ENCODE peak calls at places on chromosome 10, in seven cellular contexts. N is CD8-positive, alpha-beta T cell; V is nephron progenitor cell; K is fibroblast of villous mesenchyme; G is body of pancreas; M is endothelial cell; O is psoas muscle. Q is an unnamed sample.

GRCh38 chr10:25504306-25504705 is 329.5 kb downstream of the GPR158 start:
- DNase-seq in N (no peak), V (no peak), K (no peak), G (no peak), M (no peak), O (no peak), Q (no peak)

GRCh38 chr10:78470267-78471103 is 436.8 kb downstream of the RPS24 start:
- DNase-seq in N (no peak), V (no peak), K (no peak), G (no peak), M (no peak), O (no peak), Q (no peak)

GRCh38 chr10:8581521-8582225 is 527.2 kb downstream of the GATA3 start:
- DNase-seq in N (no peak), V (no peak), K (no peak), G (no peak), M (no peak), O (no peak), Q (no peak)

GRCh38 chr10:79235765-79236755 is 111.2 kb upstream of the PPIF start:
- DNase-seq in N (no peak), V (no peak), K (no peak), G (no peak), M (no peak), O (no peak), Q (no peak)

GRCh38 chr10:133347636-133348517 is 704 bp downstream of the PRAP1 start:
- DNase-seq in N (no peak), V (no peak), K (no peak), G (no peak), M (no peak), O (no peak), Q (no peak)

GRCh38 chr10:107952649-107953589 is 788.4 kb upstream of the SORCS1 start:
- DNase-seq in N (no peak), V (no peak), K (no peak), G (no peak), M (no peak), O (no peak), Q (no peak)

GRCh38 chr10:497898-498451 is 191.5 kb downstream of the DIP2C start:
- DNase-seq in N (no peak), V (no peak), K (no peak), G (no peak), M (no peak), O (no peak), Q (no peak)

GRCh38 chr10:70546585-70546984 is 56.0 kb downstream of the PRF1 start:
- DNase-seq in N (no peak), V (no peak), K (peak), G (no peak), M (no peak), O (no peak), Q (no peak)

GRCh38 chr10:90347239-90347638 is 510.6 kb downstream of the HTR7 start:
- DNase-seq in N (no peak), V (no peak), K (no peak), G (no peak), M (no peak), O (no peak), Q (no peak)

GRCh38 chr10:110209399-110209925 is 2.1 kb downstream of the MXI1 start:
- DNase-seq in N (peak), V (peak), K (peak), G (peak), M (peak), O (peak), Q (peak)

GRCh38 chr10:73817826-73818225 is 6.4 kb upstream of the NDST2 start:
- DNase-seq in N (no peak), V (no peak), K (no peak), G (no peak), M (no peak), O (no peak), Q (no peak)

GRCh38 chr10:78338717-78339116 is 305.1 kb downstream of the RPS24 start:
- DNase-seq in N (no peak), V (no peak), K (no peak), G (no peak), M (no peak), O (no peak), Q (no peak)

GRCh38 chr10:16929067-16929466 is 111.8 kb upstream of the RSU1 start:
- DNase-seq in N (no peak), V (no peak), K (no peak), G (no peak), M (no peak), O (no peak), Q (no peak)

GRCh38 chr10:26479766-26480492 is 41.8 kb downstream of the APBB1IP start:
- DNase-seq in N (no peak), V (no peak), K (no peak), G (no peak), M (no peak), O (no peak), Q (no peak)

GRCh38 chr10:22606164-22606614 is 108.2 kb downstream of the PIP4K2A start:
- DNase-seq in N (no peak), V (no peak), K (peak), G (peak), M (no peak), O (no peak), Q (no peak)

GRCh38 chr10:60570272-60570865 is 180.7 kb upstream of the ANK3 start:
- DNase-seq in N (no peak), V (no peak), K (no peak), G (no peak), M (no peak), O (no peak), Q (no peak)

GRCh38 chr10:60570941-60571340 is 181.3 kb upstream of the ANK3 start:
- DNase-seq in N (no peak), V (no peak), K (no peak), G (no peak), M (no peak), O (no peak), Q (no peak)

GRCh38 chr10:60573342-60573741 is 183.7 kb upstream of the ANK3 start:
- DNase-seq in N (no peak), V (peak), K (no peak), G (no peak), M (no peak), O (no peak), Q (no peak)

GRCh38 chr10:60574388-60574787 is 184.7 kb upstream of the ANK3 start:
- DNase-seq in N (no peak), V (no peak), K (no peak), G (no peak), M (no peak), O (no peak), Q (no peak)

GRCh38 chr10:60572511-60573194 is 183.0 kb upstream of the ANK3 start:
- DNase-seq in N (no peak), V (peak), K (peak), G (peak), M (peak), O (no peak), Q (peak)
- TF ChIP-seq CTCF in N (no peak), V (no peak), K (no peak), G (no peak), M (no peak), O (no peak), Q (no peak)

GRCh38 chr10:56116684-56117083 is 244.4 kb downstream of the ZWINT start:
- DNase-seq in N (no peak), V (no peak), K (no peak), G (no peak), M (no peak), O (no peak), Q (no peak)
- TF ChIP-seq CTCF in N (no peak), V (peak), K (no peak), G (no peak), M (peak), O (no peak), Q (peak)

DNA sequence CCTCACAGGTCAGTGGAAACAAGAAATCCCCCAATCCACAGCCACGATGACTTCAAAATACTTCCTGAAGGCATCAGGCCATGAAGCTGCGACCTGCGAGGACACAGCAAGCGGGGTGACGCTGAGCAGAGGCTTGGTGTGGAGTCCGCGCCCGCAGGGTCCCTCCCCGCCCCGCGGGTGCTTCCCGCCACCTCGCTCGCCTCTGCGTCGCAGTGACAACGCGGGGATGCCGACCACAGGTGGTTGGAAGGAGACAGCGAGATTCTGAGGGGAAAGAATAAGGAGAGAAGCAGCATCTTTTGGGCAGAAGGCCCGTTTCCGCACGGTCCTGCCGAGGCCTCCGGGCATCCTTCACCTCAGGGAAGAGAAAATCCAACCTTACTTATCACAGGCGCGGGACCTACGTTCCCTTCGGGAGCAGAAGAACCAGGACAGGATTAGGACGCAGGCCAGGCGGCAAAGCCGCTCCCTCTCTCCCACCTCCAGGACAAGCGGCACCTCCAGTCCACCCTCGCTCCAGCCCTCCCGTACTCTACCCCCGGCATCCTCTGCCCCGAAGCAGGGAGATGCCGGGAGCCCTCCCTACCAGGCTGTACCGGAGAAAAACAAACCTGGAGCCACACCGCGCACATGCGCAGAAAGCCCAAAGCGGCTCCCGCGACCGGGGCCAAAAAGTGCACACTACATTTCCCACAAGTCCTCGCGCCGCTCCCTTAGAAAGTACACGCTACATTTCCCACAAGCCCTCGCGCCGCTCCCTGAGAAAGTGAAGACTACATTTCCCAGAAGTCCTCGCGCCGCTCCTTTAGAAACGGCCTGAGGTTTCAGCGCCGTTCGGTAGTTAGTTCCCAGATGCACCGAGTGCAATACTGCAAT is 85.9 kb downstream of the ZNF33B start:
- DNase-seq in N (peak), V (peak), K (peak), G (peak), M (peak), O (peak), Q (peak)
- TF ChIP-seq CTCF in N (no peak), V (no peak), K (no peak), G (no peak), M (no peak), O (no peak), Q (no peak)

DNA sequence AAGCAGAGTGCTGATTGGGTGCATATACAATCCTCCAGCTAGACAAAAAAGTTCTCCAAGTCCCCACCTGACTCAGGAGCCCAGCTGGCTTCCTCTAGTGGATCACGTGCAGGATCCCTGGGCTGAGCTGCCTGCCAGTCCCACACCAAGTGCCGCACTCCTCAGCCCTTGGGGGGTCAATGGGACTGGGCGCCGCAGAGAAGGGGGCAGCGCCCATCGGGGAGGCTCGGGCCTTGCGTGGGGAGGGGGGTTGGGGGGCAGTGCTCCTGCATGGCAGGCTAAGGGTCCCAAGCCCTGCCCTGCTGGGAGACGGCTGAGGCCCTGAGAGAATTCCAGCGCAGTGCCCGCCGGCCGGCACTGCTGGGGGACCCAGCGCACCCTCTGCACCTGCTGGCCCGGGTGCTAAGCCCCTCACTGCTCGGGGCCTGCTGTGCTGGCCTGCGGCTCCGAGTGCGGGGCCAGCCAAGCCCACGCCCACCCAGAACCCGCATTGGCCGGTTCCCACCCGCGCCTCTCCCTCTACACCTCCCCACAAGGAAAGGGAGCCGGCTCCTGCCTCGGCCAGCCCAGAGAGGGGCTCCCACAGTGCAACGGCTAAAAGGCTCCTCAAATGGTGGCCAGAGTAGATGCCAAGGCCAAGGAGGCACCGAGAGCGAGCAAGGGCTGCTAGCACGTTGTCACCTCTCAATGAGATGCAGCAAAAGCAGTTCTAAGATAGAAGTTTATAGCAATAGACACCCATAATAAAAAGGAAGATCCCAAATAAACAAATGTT is 274.3 kb upstream of the LRRTM3 start:
- DNase-seq in N (no peak), V (no peak), K (no peak), G (no peak), M (no peak), O (no peak), Q (no peak)
- TF ChIP-seq CTCF in N (no peak), V (no peak), K (no peak), G (no peak), M (no peak), O (no peak), Q (no peak)

DNA sequence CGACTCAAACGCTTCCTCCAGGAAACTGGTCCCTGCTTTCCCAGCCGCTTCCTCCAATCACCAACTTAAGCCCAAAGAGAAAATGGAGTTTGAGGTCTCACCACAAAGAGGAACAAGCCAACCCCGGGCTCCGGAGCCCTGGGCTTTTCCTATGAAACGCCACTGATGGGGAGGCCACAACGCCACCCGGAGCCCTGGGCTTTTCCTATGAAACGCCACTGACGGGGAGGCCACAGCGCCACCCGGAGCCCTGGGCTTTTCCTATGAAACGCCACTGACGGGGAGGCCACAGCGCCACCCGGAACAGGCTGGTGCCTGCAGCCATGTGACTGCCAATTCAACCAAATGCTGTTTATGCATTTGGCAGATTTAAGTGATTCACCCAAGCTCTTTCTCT is 45.8 kb downstream of the DPYSL4 start:
- DNase-seq in N (no peak), V (no peak), K (no peak), G (peak), M (no peak), O (no peak), Q (no peak)
- TF ChIP-seq CTCF in N (no peak), V (no peak), K (no peak), G (no peak), M (no peak), O (no peak), Q (no peak)

DNA sequence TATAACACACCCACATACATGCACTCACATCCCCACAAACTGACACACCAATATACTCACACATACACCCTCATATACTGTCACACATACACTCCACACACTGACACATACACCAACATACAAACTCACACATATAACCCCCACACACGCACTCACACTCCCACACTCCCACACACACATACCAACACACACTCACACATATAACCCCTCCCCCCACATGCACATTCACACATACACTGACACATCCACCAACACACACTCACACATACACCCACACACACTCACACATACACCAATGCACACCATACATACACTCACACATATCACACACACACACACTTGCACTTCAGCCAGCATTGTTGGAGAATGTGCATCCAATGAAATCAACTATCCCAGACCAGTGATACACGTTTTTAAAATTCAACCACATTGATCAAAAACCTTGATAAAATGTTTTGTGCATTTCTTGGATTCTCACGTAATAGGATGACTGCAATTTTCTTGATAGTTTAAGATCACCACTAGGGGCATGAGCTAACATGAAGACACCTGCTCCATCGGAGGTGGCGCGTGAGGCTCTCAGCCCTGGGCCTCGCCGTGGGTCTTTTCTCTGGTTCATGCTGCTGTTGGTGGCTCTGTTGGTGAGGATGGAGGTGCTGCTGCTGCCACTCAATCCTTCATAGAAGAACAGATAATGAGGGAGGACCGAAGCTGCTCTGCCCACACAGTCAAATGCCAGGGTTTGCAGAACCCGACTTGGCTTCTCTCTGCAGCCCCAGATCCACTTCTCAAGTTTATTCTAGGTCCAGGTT is 32.1 kb upstream of the CHST15 start:
- DNase-seq in N (no peak), V (no peak), K (peak), G (no peak), M (no peak), O (no peak), Q (no peak)
- TF ChIP-seq CTCF in N (peak), V (peak), K (peak), G (no peak), M (peak), O (peak), Q (peak)

GRCh38 chr10:84845628-84846261 is 517.4 kb downstream of the CCSER2 start:
- DNase-seq in N (no peak), V (no peak), K (no peak), G (peak), M (peak), O (no peak), Q (no peak)
- TF ChIP-seq CTCF in N (no peak), V (peak), K (no peak), G (no peak), M (no peak), O (no peak), Q (peak)

Q was measured in neural crest cell.